ENCODE peak calls at places on chromosomes 4 and X, in eight cellular contexts. P is KG1; Y is GM19239; H is activated CD8-positive, alpha-beta T cell treated with anti-CD3 and anti-CD28 coated beads, Interleukin-2, amount 10 ng/mL, durations not matched to agents 7 days and 5 days; K is dermis microvascular lymphatic vessel endothelial cell; I is left ventricle myocardium inferior; N is hypothalamus; R is astrocyte. T is an unnamed sample.

GRCh38 chr4:188341428-188341827 is 202.2 kb downstream of the TRIML1 start:
- DNase-seq in P (no peak), Y (no peak), H (no peak), K (no peak), I (no peak), N (no peak), R (no peak), T (no peak)

GRCh38 chr4:7141151-7141550 is 51.2 kb upstream of the SORCS2 start:
- DNase-seq in P (no peak), Y (no peak), H (no peak), K (no peak), I (no peak), N (no peak), R (no peak), T (no peak)

GRCh38 chr4:155190099-155190498 is 18.3 kb upstream of the NPY2R start:
- DNase-seq in P (no peak), Y (no peak), H (no peak), K (no peak), I (no peak), N (no peak), R (no peak), T (no peak)

GRCh38 chrX:131572372-131573014 is 28.6 kb downstream of the OR13H1 start:
- DNase-seq in P (no peak), Y (no peak), H (no peak), K (no peak), I (no peak), N (no peak), R (peak), T (no peak)

GRCh38 chrX:151801980-151802379 is 67.4 kb downstream of the CNGA2 start:
- DNase-seq in P (no peak), Y (no peak), H (no peak), K (peak), I (no peak), N (no peak), R (no peak), T (peak)

GRCh38 chrX:10017866-10018265 is 50.7 kb downstream of the CLDN34 start:
- DNase-seq in P (no peak), Y (no peak), H (no peak), K (peak), I (no peak), N (no peak), R (peak), T (peak)

GRCh38 chrX:10119399-10119990 is 37.3 kb upstream of the CLCN4 start:
- DNase-seq in P (peak), Y (no peak), H (peak), K (peak), I (no peak), N (no peak), R (peak), T (peak)

GRCh38 chrX:46574941-46575381 is 1.4 kb downstream of the CHST7 start:
- DNase-seq in P (no peak), Y (no peak), H (peak), K (peak), I (peak), N (no peak), R (no peak), T (peak)

GRCh38 chrX:18769812-18770573 is 62.5 kb downstream of the PPEF1 start:
- DNase-seq in P (no peak), Y (no peak), H (no peak), K (peak), I (no peak), N (no peak), R (no peak), T (no peak)

GRCh38 chr4:142373610-142374009 is 472.5 kb downstream of the INPP4B start:
- DNase-seq in P (no peak), Y (no peak), H (no peak), K (peak), I (no peak), N (no peak), R (peak), T (peak)

GRCh38 chr4:110735691-110736090 is 112.8 kb upstream of the PITX2 start:
- DNase-seq in P (no peak), Y (no peak), H (no peak), K (no peak), I (no peak), N (no peak), R (no peak), T (no peak)

GRCh38 chrX:107102980-107103379 is 15.6 kb downstream of the RBM41 start:
- DNase-seq in P (no peak), Y (no peak), H (no peak), K (no peak), I (no peak), N (no peak), R (no peak), T (no peak)

GRCh38 chrX:87728459-87728858 is 210.9 kb downstream of the KLHL4 start:
- DNase-seq in P (no peak), Y (no peak), H (no peak), K (no peak), I (no peak), N (no peak), R (no peak), T (no peak)

GRCh38 chr4:175560628-175561027 is 251.4 kb downstream of the GPM6A start:
- DNase-seq in P (no peak), Y (no peak), H (no peak), K (no peak), I (no peak), N (no peak), R (peak), T (no peak)

GRCh38 chrX:132425744-132426318 is 63.0 kb downstream of the MBNL3 start:
- DNase-seq in P (no peak), Y (no peak), H (no peak), K (no peak), I (no peak), N (no peak), R (no peak), T (no peak)

GRCh38 chr4:150656882-150657281 is 74.9 kb downstream of the MAB21L2 start:
- DNase-seq in P (no peak), Y (no peak), H (no peak), K (peak), I (no peak), N (no peak), R (no peak), T (peak)

GRCh38 chr4:55524844-55525571 is 21.7 kb downstream of the CLOCK start:
- DNase-seq in P (no peak), Y (no peak), H (no peak), K (no peak), I (no peak), N (no peak), R (peak), T (no peak)

GRCh38 chr4:96035727-96036126 is 195.8 kb downstream of the PDHA2 start:
- DNase-seq in P (peak), Y (no peak), H (no peak), K (peak), I (no peak), N (no peak), R (no peak), T (peak)

GRCh38 chr4:71293705-71294104 is 45.1 kb upstream of the SLC4A4 start:
- DNase-seq in P (no peak), Y (no peak), H (no peak), K (no peak), I (no peak), N (no peak), R (peak), T (no peak)

GRCh38 chr4:76002176-76002575 is 5.1 kb downstream of the CXCL9 start:
- DNase-seq in P (no peak), Y (no peak), H (no peak), K (peak), I (no peak), N (no peak), R (no peak), T (peak)

GRCh38 chr4:6056976-6057766 is 38.9 kb upstream of the C4orf50 start:
- DNase-seq in P (no peak), Y (no peak), H (no peak), K (no peak), I (no peak), N (no peak), R (no peak), T (no peak)

GRCh38 chr4:111959202-111959601 is 186.1 kb upstream of the FAM241A start:
- DNase-seq in P (no peak), Y (no peak), H (no peak), K (peak), I (no peak), N (no peak), R (peak), T (peak)

GRCh38 chr4:99806545-99806944 is 10.1 kb upstream of the DAPP1 start:
- DNase-seq in P (no peak), Y (no peak), H (no peak), K (no peak), I (no peak), N (no peak), R (no peak), T (no peak)

GRCh38 chr4:5661237-5661636 is 47.1 kb downstream of the EVC2 start:
- DNase-seq in P (no peak), Y (no peak), H (no peak), K (no peak), I (no peak), N (no peak), R (no peak), T (no peak)

GRCh38 chrX:25968920-25969319 is 169.2 kb upstream of the MAGEB18 start:
- DNase-seq in P (peak), Y (no peak), H (no peak), K (peak), I (no peak), N (no peak), R (no peak), T (peak)

GRCh38 chr4:3524920-3525319 is 7.3 kb downstream of the LRPAP1 start:
- DNase-seq in P (no peak), Y (no peak), H (no peak), K (no peak), I (no peak), N (no peak), R (no peak), T (no peak)

GRCh38 chr4:44425614-44426208 is 22.9 kb downstream of the KCTD8 start:
- DNase-seq in P (no peak), Y (no peak), H (no peak), K (peak), I (no peak), N (no peak), R (no peak), T (peak)

GRCh38 chr4:40514409-40515025 is 115.1 kb downstream of the RBM47 start:
- DNase-seq in P (no peak), Y (no peak), H (no peak), K (no peak), I (no peak), N (no peak), R (no peak), T (no peak)

GRCh38 chr4:3446631-3447320 is 5.0 kb downstream of the HGFAC start:
- DNase-seq in P (no peak), Y (no peak), H (no peak), K (no peak), I (peak), N (no peak), R (no peak), T (no peak)

GRCh38 chr4:139279723-139280620 is at the start of gene MGARP:
- DNase-seq in P (no peak), Y (no peak), H (no peak), K (peak), I (peak), N (peak), R (peak), T (peak)

GRCh38 chr4:107647591-107647990 is 72.4 kb downstream of the PAPSS1 start:
- DNase-seq in P (no peak), Y (no peak), H (no peak), K (no peak), I (no peak), N (no peak), R (peak), T (no peak)

GRCh38 chr4:36235306-36235705 is 9.0 kb downstream of the ARAP2 start:
- DNase-seq in P (no peak), Y (no peak), H (no peak), K (no peak), I (no peak), N (no peak), R (peak), T (no peak)

GRCh38 chrX:110045421-110045820 is 42.5 kb downstream of the TMEM164 start:
- DNase-seq in P (no peak), Y (no peak), H (no peak), K (no peak), I (no peak), N (no peak), R (no peak), T (no peak)

GRCh38 chr4:40502220-40502619 is 127.4 kb downstream of the RBM47 start:
- DNase-seq in P (no peak), Y (no peak), H (no peak), K (no peak), I (no peak), N (no peak), R (no peak), T (no peak)

GRCh38 chr4:10727140-10727880 is 42.7 kb upstream of the CLNK start:
- DNase-seq in P (no peak), Y (no peak), H (no peak), K (no peak), I (no peak), N (no peak), R (no peak), T (no peak)

GRCh38 chrX:47595701-47596655 is 13.7 kb downstream of the TIMP1 start:
- DNase-seq in P (no peak), Y (no peak), H (no peak), K (peak), I (no peak), N (no peak), R (peak), T (no peak)

GRCh38 chr4:126794363-126794762 is 838.4 kb upstream of the INTU start:
- DNase-seq in P (no peak), Y (no peak), H (no peak), K (no peak), I (no peak), N (no peak), R (peak), T (no peak)

T was measured in dermis blood vessel endothelial cell.